ENCODE peak calls at places on chromosomes 7 and 10, in seven cellular contexts. G is HepG2, P is HCT116, A is SK-N-SH, V is endothelial cell of umbilical vein, B is K562, K is GM12878. M is an unnamed sample. For H3K36me3, the result is how much of the 10 kb centered on the place peaks cover.

GRCh38 chr10:24513155-24513554 is 210.5 kb downstream of the ARHGAP21 start:
- DNase-seq in G (no peak), P (no peak), A (no peak), V (no peak), B (no peak), K (no peak), M (no peak)

GRCh38 chr7:34846976-34847375 is 189.0 kb downstream of the NPSR1 start:
- DNase-seq in G (no peak), P (no peak), A (no peak), V (no peak), B (no peak), K (no peak), M (no peak)

GRCh38 chr10:4391683-4392082 is 434.3 kb upstream of the AKR1E2 start:
- DNase-seq in G (no peak), P (peak), A (no peak), V (peak), B (no peak), K (no peak), M (no peak)

GRCh38 chr10:103969436-103969835 is 2.5 kb downstream of the SLK start:
- DNase-seq in G (no peak), P (no peak), A (no peak), V (no peak), B (no peak), K (no peak), M (no peak)

GRCh38 chr7:34740840-34741239 is 82.8 kb downstream of the NPSR1 start:
- DNase-seq in G (no peak), P (no peak), A (no peak), V (no peak), B (no peak), K (no peak), M (no peak)

GRCh38 chr10:78033623-78034470 is at the start of gene RPS24:
- DNase-seq in G (peak), P (peak), A (peak), V (peak), B (peak), K (peak), M (peak)

GRCh38 chr7:158546626-158547025 is 41.0 kb downstream of the PTPRN2 start:
- DNase-seq in G (no peak), P (no peak), A (no peak), V (no peak), B (no peak), K (no peak), M (no peak)

GRCh38 chr10:49407552-49408137 is 11.8 kb upstream of the DRGX start:
- DNase-seq in G (peak), P (peak), A (peak), V (peak), B (peak), K (no peak), M (no peak)

GRCh38 chr10:100872034-100872791 is 40.5 kb upstream of the SLF2 start:
- DNase-seq in G (no peak), P (peak), A (peak), V (peak), B (peak), K (no peak), M (no peak)

GRCh38 chr10:77531441-77532001 is 106.1 kb downstream of the KCNMA1 start:
- DNase-seq in G (no peak), P (peak), A (no peak), V (peak), B (peak), K (no peak), M (peak)

GRCh38 chr10:116045957-116046356 is 227.0 kb downstream of the GFRA1 start:
- DNase-seq in G (no peak), P (no peak), A (no peak), V (no peak), B (no peak), K (no peak), M (no peak)

GRCh38 chr7:117715784-117716445 is 157.3 kb downstream of the CTTNBP2 start:
- DNase-seq in G (peak), P (peak), A (peak), V (peak), B (peak), K (no peak), M (peak)

GRCh38 chr10:121070257-121070656 is 219.1 kb downstream of the WDR11 start:
- DNase-seq in G (peak), P (peak), A (no peak), V (no peak), B (peak), K (no peak), M (no peak)

GRCh38 chr7:12764355-12765000 is 77.0 kb downstream of the ARL4A start:
- DNase-seq in G (no peak), P (no peak), A (no peak), V (no peak), B (no peak), K (no peak), M (no peak)

GRCh38 chr7:155961241-155962190 is 149.3 kb upstream of the SHH start:
- DNase-seq in G (peak), P (peak), A (no peak), V (no peak), B (no peak), K (no peak), M (no peak)
- H3K9ac ChIP-seq in G (peak), P (peak), A (peak), V (no peak), B (no peak), K (no peak), M (no peak)

GRCh38 chr7:151348970-151349369 is 7.4 kb downstream of the NUB1 start:
- DNase-seq in G (no peak), P (no peak), A (no peak), V (no peak), B (no peak), K (no peak), M (no peak)

GRCh38 chr7:151351027-151351426 is 9.4 kb downstream of the NUB1 start:
- DNase-seq in G (no peak), P (no peak), A (peak), V (no peak), B (peak), K (no peak), M (no peak)

GRCh38 chr7:151349507-151349853 is 7.9 kb downstream of the NUB1 start:
- DNase-seq in G (no peak), P (no peak), A (no peak), V (no peak), B (peak), K (no peak), M (no peak)

GRCh38 chr7:151351967-151352366 is 10.4 kb downstream of the NUB1 start:
- DNase-seq in G (no peak), P (no peak), A (no peak), V (no peak), B (no peak), K (no peak), M (no peak)

GRCh38 chr7:151352512-151352911 is 10.9 kb downstream of the NUB1 start:
- DNase-seq in G (no peak), P (no peak), A (no peak), V (no peak), B (no peak), K (no peak), M (no peak)
- H3K36me3 ChIP-seq in G (under half), P (under half), A (half or more), V (under half), B (half or more), K (under half), M (under half)

DNA sequence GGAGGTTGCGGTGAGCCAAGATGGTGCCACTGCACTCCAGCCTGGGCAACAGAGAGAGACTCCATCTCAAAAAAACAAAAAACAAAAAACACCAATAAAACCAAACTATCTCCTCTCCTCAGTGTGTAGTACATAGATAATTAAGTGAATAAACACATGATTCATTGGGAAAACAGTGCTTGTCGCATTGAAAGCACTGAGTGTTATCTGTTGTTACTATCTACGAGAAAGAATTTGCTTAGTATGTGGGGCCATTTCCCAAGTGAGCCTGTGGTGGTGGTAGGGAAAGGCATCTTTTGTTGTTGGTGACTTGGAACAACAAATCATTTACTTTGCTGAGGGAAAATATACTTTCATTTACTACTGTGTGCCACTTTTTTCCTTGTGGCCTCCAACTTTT is 42.6 kb downstream of the RSBN1L start:
- DNase-seq in G (no peak), P (no peak), A (no peak), V (peak), B (no peak), K (no peak), M (no peak)
- TF ChIP-seq POLR2AphosphoS5 in G (no peak), P (no peak), A (no peak), V (peak), B (no peak), K (no peak), M (no peak)

GRCh38 chr10:74011016-74011415 is 13.1 kb downstream of the VCL start:
- DNase-seq in G (no peak), P (no peak), A (no peak), V (no peak), B (no peak), K (no peak), M (no peak)

GRCh38 chr10:74011762-74012161 is 13.8 kb downstream of the VCL start:
- DNase-seq in G (no peak), P (no peak), A (no peak), V (peak), B (no peak), K (no peak), M (peak)

GRCh38 chr10:74012480-74012879 is 14.6 kb downstream of the VCL start:
- DNase-seq in G (no peak), P (no peak), A (no peak), V (no peak), B (no peak), K (no peak), M (no peak)

GRCh38 chr10:74006269-74006668 is 8.4 kb downstream of the VCL start:
- DNase-seq in G (no peak), P (no peak), A (no peak), V (no peak), B (no peak), K (no peak), M (no peak)

DNA sequence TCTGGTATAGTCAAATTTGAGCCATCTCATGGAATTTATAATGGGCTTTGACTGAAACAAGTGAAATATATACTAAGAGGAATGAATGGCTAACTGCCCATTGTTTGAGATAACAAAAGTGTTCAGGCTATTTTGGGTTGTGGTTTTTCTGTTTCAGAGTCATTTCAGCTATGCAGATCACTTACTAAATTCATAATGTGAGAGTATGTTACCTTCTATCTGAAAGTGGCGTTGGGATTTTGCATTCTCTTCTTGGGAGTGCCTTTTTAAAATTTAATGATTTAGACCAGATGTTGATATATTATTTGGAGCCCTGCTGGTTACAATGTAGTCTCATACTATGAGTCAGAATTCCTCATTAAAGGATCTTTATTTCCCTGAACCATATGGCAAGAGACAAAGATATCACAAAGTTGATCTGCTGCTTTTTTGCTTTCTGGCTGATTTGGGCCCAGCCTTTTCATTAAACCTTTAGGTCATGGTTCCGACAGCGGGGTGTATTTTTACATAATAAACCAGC is 10.4 kb downstream of the VCL start:
- DNase-seq in G (no peak), P (no peak), A (peak), V (peak), B (no peak), K (no peak), M (no peak)
- H3K9ac ChIP-seq in G (no peak), P (no peak), A (peak), V (no peak), B (peak), K (no peak), M (peak)

DNA sequence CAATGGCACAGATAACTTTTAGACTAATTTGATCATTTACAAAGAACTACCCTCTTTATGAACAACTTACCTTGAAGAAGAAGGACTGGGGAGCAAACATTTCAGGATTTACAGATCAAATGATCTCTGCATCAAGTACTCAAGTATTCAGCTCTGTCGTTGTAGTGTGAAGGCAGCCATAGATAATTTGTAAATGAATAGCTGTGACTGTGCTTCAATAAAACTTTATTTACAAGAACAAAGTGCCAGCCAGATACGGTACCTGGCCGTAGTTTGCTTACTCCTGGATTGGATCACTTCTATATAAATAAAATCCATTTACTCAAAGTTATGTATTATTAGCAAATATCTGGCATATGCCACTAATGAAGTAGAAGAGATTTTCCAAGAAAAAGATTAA is 388.2 kb upstream of the SEMA3A start:
- DNase-seq in G (no peak), P (no peak), A (no peak), V (no peak), B (no peak), K (no peak), M (no peak)
- H3K36me3 ChIP-seq in G (under half), P (under half), A (under half), V (under half), B (under half), K (under half), M (under half)

GRCh38 chr10:82742901-82743300 is 867.9 kb downstream of the NRG3 start:
- DNase-seq in G (no peak), P (no peak), A (no peak), V (no peak), B (no peak), K (no peak), M (no peak)
- TF ChIP-seq POLR2AphosphoS5 in G (no peak), P (no peak), A (no peak), V (no peak), B (no peak), K (no peak), M (no peak)

M was measured in SK-N-MC.